ENCODE peak calls at places on chromosome 22, in ten cellular contexts. T, O, H, V, J, X, Q, L, R and F are unnamed samples.

GRCh38 chr22:29780781-29781676 is 13.9 kb downstream of the UQCR10 start:
- DNase-seq in T (no peak), O (no peak), H (peak; percentile 72), V (peak; percentile 52), J (peak; percentile 77), X (peak; percentile 60), Q (no peak), L (no peak), R (no peak), F (no peak)

GRCh38 chr22:48708558-48709245 is 1119.0 kb downstream of the BRD1 start:
- DNase-seq in T (no peak), O (no peak), H (no peak), V (no peak), J (no peak), X (peak; percentile 36), Q (no peak), L (peak; percentile 5), R (no peak), F (no peak)

GRCh38 chr22:37896181-37896592 is 9.9 kb upstream of the MICALL1 start:
- DNase-seq in T (peak; percentile 60), O (no peak), H (peak; percentile 94), V (no peak), J (no peak), X (peak; percentile 68), Q (peak; percentile 50), L (no peak), R (peak; percentile 42), F (no peak)

GRCh38 chr22:46044718-46045458 is 67.9 kb upstream of the WNT7B start:
- DNase-seq in T (no peak), O (no peak), H (no peak), V (no peak), J (no peak), X (peak; percentile 74), Q (no peak), L (peak; percentile 60), R (peak; percentile 50), F (no peak)

GRCh38 chr22:41991111-41991510 is 7.5 kb upstream of the WBP2NL start:
- DNase-seq in T (no peak), O (no peak), H (no peak), V (no peak), J (no peak), X (peak; percentile 24), Q (no peak), L (no peak), R (no peak), F (no peak)

GRCh38 chr22:41524283-41524682 is 20.0 kb downstream of the POLR3H start:
- DNase-seq in T (no peak), O (peak; percentile 73), H (no peak), V (peak; percentile 90), J (no peak), X (no peak), Q (no peak), L (peak; percentile 71), R (peak; percentile 92), F (peak; percentile 66)

GRCh38 chr22:35344956-35345690 is 35.8 kb upstream of the HMOX1 start:
- DNase-seq in T (no peak), O (no peak), H (no peak), V (no peak), J (no peak), X (no peak), Q (no peak), L (no peak), R (no peak), F (no peak)

GRCh38 chr22:26324150-26324549 is 104.9 kb upstream of the ASPHD2 start:
- DNase-seq in T (no peak), O (no peak), H (no peak), V (no peak), J (no peak), X (no peak), Q (no peak), L (no peak), R (no peak), F (no peak)

GRCh38 chr22:44580176-44580575 is 82.1 kb upstream of the RTL6 start:
- DNase-seq in T (no peak), O (peak; percentile 6), H (no peak), V (no peak), J (no peak), X (no peak), Q (peak; percentile 19), L (no peak), R (no peak), F (no peak)

DNA sequence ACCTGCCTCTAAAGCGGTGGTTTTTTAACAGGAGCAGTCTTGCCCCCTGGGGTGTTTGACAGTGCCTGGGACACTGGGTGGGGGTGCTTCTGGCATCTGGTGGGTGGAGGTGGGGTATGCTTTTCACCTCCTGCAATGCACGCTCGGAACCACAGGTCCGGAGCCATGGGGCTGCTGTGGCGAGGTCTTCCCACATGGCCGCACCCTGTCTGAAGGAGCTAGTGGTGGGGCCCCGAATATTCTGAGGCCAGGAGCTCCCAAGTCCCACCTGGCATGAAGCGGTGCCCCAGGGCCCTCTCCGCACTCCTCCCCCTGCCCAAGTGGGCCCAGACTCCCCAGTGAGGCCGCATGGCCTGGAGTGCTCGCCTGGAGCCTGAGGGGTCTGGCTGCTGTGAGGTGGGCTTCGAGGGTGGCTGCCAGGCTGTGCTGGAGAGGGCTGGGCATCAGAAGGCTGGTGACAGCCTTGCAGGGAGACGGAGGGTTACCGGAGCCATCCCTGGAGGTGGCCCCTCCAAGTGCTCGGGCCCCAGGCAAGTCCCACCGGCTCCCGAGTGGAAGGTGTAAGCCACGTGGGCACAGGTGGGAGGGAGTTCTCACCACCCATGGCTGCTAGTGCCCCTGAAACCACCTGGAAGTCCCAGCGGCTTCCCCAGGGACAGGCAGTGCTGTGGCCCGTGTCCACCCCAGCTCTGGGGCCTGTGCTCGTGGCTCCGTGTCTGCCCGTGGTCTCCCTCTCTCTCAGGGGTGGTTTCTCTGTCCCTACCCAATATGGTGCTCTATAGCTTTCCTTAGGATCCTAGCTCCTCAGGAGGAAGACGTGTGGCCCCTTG is 15.1 kb downstream of the TBX1 start:
- DNase-seq in T (no peak), O (no peak), H (no peak), V (no peak), J (no peak), X (no peak), Q (no peak), L (peak; percentile 3), R (no peak), F (no peak)
- TF ChIP-seq CTCF in T (no peak), O (no peak), H (no peak), V (no peak), J (no peak), X (no peak), Q (no peak), L (no peak), R (no peak), F (no peak)

DNA sequence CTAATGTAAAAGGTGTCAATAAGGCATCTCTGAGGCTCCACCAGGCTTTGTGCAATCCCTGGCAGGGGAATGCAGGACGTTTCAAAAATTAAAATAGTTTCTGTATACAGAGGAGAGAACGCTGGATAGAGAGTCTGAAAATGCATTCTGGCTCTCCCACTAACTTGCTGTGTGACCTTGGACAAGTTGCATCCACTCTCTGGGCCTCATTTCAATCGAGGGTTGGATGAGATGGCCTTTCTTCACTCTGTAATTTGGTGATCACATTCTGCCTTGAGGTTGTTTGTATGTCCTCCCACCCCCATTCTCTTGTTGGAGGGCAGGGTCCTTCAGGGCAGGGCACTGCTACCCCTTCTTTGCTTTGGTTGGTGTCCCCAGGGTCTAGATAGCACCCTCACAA is 78.5 kb downstream of the CACNG2 start:
- DNase-seq in T (no peak), O (no peak), H (no peak), V (no peak), J (no peak), X (no peak), Q (no peak), L (no peak), R (no peak), F (no peak)
- H3K27me3 ChIP-seq in T (peaks cover 4% of the 10 kb centered on the region), O (no peaks in the 10 kb centered on the region), H (peaks cover 47% of the 10 kb centered on the region), V (no peaks in the 10 kb centered on the region), J (peaks cover 3% of the 10 kb centered on the region), X (no peaks in the 10 kb centered on the region), Q (no peaks in the 10 kb centered on the region), L (peaks cover 83% of the 10 kb centered on the region), R (no peaks in the 10 kb centered on the region), F (no peaks in the 10 kb centered on the region)

GRCh38 chr22:49852898-49853894 is at the start of gene ZBED4:
- DNase-seq in T (peak; percentile 84), O (peak; percentile 99), H (peak; percentile 84), V (peak; percentile 95), J (peak; percentile 96), X (peak; percentile 99), Q (peak; percentile 96), L (peak; percentile 97), R (peak; percentile 99), F (peak; percentile 90)

GRCh38 chr22:49849161-49850020 is 4.3 kb upstream of the ZBED4 start:
- DNase-seq in T (no peak), O (no peak), H (no peak), V (no peak), J (no peak), X (no peak), Q (no peak), L (no peak), R (no peak), F (no peak)

GRCh38 chr22:49848690-49849160 is 4.9 kb upstream of the ZBED4 start:
- DNase-seq in T (no peak), O (no peak), H (no peak), V (no peak), J (no peak), X (no peak), Q (no peak), L (no peak), R (no peak), F (no peak)

GRCh38 chr22:49850021-49850911 is 3.4 kb upstream of the ZBED4 start:
- DNase-seq in T (no peak), O (no peak), H (no peak), V (no peak), J (no peak), X (no peak), Q (no peak), L (no peak), R (no peak), F (no peak)

DNA sequence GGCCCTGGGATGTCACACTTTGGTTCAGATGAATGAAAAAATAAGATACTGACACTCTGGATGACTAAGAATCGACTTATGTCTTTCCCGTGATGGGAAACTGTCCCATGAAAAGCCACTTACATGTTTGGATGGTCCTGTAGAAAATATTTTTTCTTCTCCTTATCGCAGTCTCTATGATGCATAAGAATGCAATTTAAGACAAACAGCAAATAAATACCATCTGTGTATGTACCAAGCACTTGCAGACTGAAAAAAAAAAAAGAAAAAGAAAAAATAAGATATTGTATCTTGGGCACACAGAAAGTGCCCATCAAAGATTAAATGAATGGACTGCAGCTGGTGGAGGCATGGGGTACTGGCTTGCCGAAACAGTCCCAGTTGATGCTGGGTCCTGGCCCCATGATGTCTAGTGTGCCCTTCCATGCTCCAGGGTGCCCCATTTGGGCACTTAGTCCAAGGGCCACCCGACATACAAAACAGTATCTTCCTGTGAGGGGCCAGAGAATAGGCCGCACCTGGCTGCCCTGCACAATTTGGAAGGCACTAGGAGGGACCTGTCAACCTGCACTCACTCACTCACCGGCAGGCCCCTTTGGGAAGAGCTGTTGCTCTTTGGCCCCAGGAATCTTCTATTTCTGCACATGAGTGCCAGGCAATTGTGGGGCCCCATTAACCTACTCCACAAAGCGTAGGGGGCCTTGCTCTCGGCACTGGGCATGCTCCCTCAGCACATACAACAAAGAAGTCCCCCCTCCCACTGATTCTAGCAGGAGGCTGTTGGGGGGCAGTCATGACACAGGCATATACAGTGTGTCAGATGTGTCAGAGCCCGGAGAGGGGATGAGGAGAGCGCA is 2.5 kb upstream of the ZBED4 start:
- DNase-seq in T (no peak), O (no peak), H (no peak), V (no peak), J (no peak), X (peak; percentile 29), Q (no peak), L (no peak), R (no peak), F (no peak)
- H3K4me1 ChIP-seq in T (peaks cover 4% of the 10 kb centered on the region), O (peaks cover 48% of the 10 kb centered on the region), H (peaks cover 4% of the 10 kb centered on the region), V (peaks cover 5% of the 10 kb centered on the region), J (peaks cover 52% of the 10 kb centered on the region), X (peaks cover 2% of the 10 kb centered on the region), Q (peaks cover 5% of the 10 kb centered on the region), L (peaks cover 54% of the 10 kb centered on the region), R (peaks cover 50% of the 10 kb centered on the region), F (peaks cover 32% of the 10 kb centered on the region)

GRCh38 chr22:22030493-22031182 is 48.1 kb upstream of the TOP3B start:
- DNase-seq in T (peak; percentile 84), O (no peak), H (no peak), V (peak; percentile 21), J (peak; percentile 69), X (peak; percentile 86), Q (peak; percentile 70), L (peak; percentile 20), R (no peak), F (peak; percentile 33)
- TF ChIP-seq CTCF in T (peak; percentile 85), O (no peak), H (peak; percentile 52), V (peak; percentile 37), J (no peak), X (peak; percentile 76), Q (peak; percentile 59), L (peak; percentile 34), R (no peak), F (peak; percentile 22)